ENCODE peak calls at places on chromosomes 3 and 15, in ten cellular contexts. One of them, this sample, is unnamed.

GRCh38 chr3:59444293-59444671 is 394.5 kb upstream of the CFAP20DC start:
- DNase-seq in uterus: no peak
- DNase-seq in iPS-NIHi11: no peak
- DNase-seq in IMR-90: no peak
- DNase-seq in CD4-positive, alpha-beta T cell: no peak
- DNase-seq in activated effector memory CD4-positive, alpha-beta T cell treated with anti-CD3 and anti-CD28 coated beads, Interleukin-2, amount 50 U/mL, for 16 hours: no peak
- DNase-seq in Peyer's patch: no peak
- DNase-seq in neural crest cell: no peak
- DNase-seq in kidney epithelial cell: no peak
- DNase-seq in stimulated activated CD4-positive, alpha-beta T cell treated with anti-CD3 and anti-CD28 coated beads, Interleukin-2, amount 100 ng/mL, for 48 hours: no peak
- DNase-seq in this sample: no peak

GRCh38 chr15:101378879-101379278 is 83.8 kb upstream of the SNRPA1 start:
- DNase-seq in activated effector memory CD4-positive, alpha-beta T cell treated with anti-CD3 and anti-CD28 coated beads, Interleukin-2, amount 50 U/mL, for 16 hours: peak; percentile 47
- DNase-seq in iPS-NIHi11: no peak
- DNase-seq in CD4-positive, alpha-beta T cell: no peak
- DNase-seq in neural crest cell: no peak
- DNase-seq in stimulated activated CD4-positive, alpha-beta T cell treated with anti-CD3 and anti-CD28 coated beads, Interleukin-2, amount 100 ng/mL, for 48 hours: no peak
- DNase-seq in IMR-90: no peak
- DNase-seq in kidney epithelial cell: no peak
- DNase-seq in uterus: no peak
- DNase-seq in Peyer's patch: no peak
- DNase-seq in this sample: no peak

GRCh38 chr3:126467611-126467955 is 8.1 kb downstream of the ZXDC start:
- DNase-seq in Peyer's patch: no peak
- DNase-seq in uterus: no peak
- DNase-seq in IMR-90: no peak
- DNase-seq in iPS-NIHi11: no peak
- DNase-seq in CD4-positive, alpha-beta T cell: peak; percentile 10
- DNase-seq in kidney epithelial cell: no peak
- DNase-seq in stimulated activated CD4-positive, alpha-beta T cell treated with anti-CD3 and anti-CD28 coated beads, Interleukin-2, amount 100 ng/mL, for 48 hours: no peak
- DNase-seq in neural crest cell: no peak
- DNase-seq in activated effector memory CD4-positive, alpha-beta T cell treated with anti-CD3 and anti-CD28 coated beads, Interleukin-2, amount 50 U/mL, for 16 hours: peak; percentile 57
- DNase-seq in this sample: no peak

GRCh38 chr3:135516143-135516542 is 449.4 kb upstream of the PPP2R3A start:
- DNase-seq in CD4-positive, alpha-beta T cell: no peak
- DNase-seq in IMR-90: peak; percentile 41
- DNase-seq in kidney epithelial cell: peak; percentile 2
- DNase-seq in Peyer's patch: no peak
- DNase-seq in uterus: no peak
- DNase-seq in stimulated activated CD4-positive, alpha-beta T cell treated with anti-CD3 and anti-CD28 coated beads, Interleukin-2, amount 100 ng/mL, for 48 hours: no peak
- DNase-seq in iPS-NIHi11: peak; percentile 65
- DNase-seq in activated effector memory CD4-positive, alpha-beta T cell treated with anti-CD3 and anti-CD28 coated beads, Interleukin-2, amount 50 U/mL, for 16 hours: no peak
- DNase-seq in neural crest cell: no peak
- DNase-seq in this sample: peak; percentile 5

GRCh38 chr3:146554168-146554760 is 9.9 kb upstream of the PLSCR1 start:
- DNase-seq in IMR-90: peak; percentile 42
- DNase-seq in iPS-NIHi11: no peak
- DNase-seq in neural crest cell: no peak
- DNase-seq in Peyer's patch: no peak
- DNase-seq in activated effector memory CD4-positive, alpha-beta T cell treated with anti-CD3 and anti-CD28 coated beads, Interleukin-2, amount 50 U/mL, for 16 hours: no peak
- DNase-seq in kidney epithelial cell: no peak
- DNase-seq in uterus: no peak
- DNase-seq in stimulated activated CD4-positive, alpha-beta T cell treated with anti-CD3 and anti-CD28 coated beads, Interleukin-2, amount 100 ng/mL, for 48 hours: no peak
- DNase-seq in CD4-positive, alpha-beta T cell: no peak
- DNase-seq in this sample: no peak

GRCh38 chr3:172397716-172398405 is 50.4 kb downstream of the GHSR start:
- DNase-seq in kidney epithelial cell: no peak
- DNase-seq in uterus: no peak
- DNase-seq in IMR-90: peak; percentile 88
- DNase-seq in iPS-NIHi11: no peak
- DNase-seq in Peyer's patch: no peak
- DNase-seq in CD4-positive, alpha-beta T cell: no peak
- DNase-seq in stimulated activated CD4-positive, alpha-beta T cell treated with anti-CD3 and anti-CD28 coated beads, Interleukin-2, amount 100 ng/mL, for 48 hours: no peak
- DNase-seq in activated effector memory CD4-positive, alpha-beta T cell treated with anti-CD3 and anti-CD28 coated beads, Interleukin-2, amount 50 U/mL, for 16 hours: no peak
- DNase-seq in neural crest cell: no peak
- DNase-seq in this sample: peak; percentile 29

GRCh38 chr15:89457086-89457485 is 39.3 kb downstream of the RHCG start:
- DNase-seq in kidney epithelial cell: no peak
- DNase-seq in iPS-NIHi11: peak; percentile 75
- DNase-seq in activated effector memory CD4-positive, alpha-beta T cell treated with anti-CD3 and anti-CD28 coated beads, Interleukin-2, amount 50 U/mL, for 16 hours: no peak
- DNase-seq in stimulated activated CD4-positive, alpha-beta T cell treated with anti-CD3 and anti-CD28 coated beads, Interleukin-2, amount 100 ng/mL, for 48 hours: no peak
- DNase-seq in CD4-positive, alpha-beta T cell: no peak
- DNase-seq in neural crest cell: no peak
- DNase-seq in Peyer's patch: no peak
- DNase-seq in IMR-90: peak; percentile 28
- DNase-seq in uterus: no peak
- DNase-seq in this sample: peak; percentile 21

GRCh38 chr3:44098666-44099065 is 143.0 kb upstream of the TOPAZ1 start:
- DNase-seq in stimulated activated CD4-positive, alpha-beta T cell treated with anti-CD3 and anti-CD28 coated beads, Interleukin-2, amount 100 ng/mL, for 48 hours: no peak
- DNase-seq in uterus: no peak
- DNase-seq in CD4-positive, alpha-beta T cell: no peak
- DNase-seq in neural crest cell: no peak
- DNase-seq in activated effector memory CD4-positive, alpha-beta T cell treated with anti-CD3 and anti-CD28 coated beads, Interleukin-2, amount 50 U/mL, for 16 hours: no peak
- DNase-seq in kidney epithelial cell: no peak
- DNase-seq in IMR-90: no peak
- DNase-seq in Peyer's patch: no peak
- DNase-seq in iPS-NIHi11: no peak
- DNase-seq in this sample: no peak

GRCh38 chr3:63625161-63625560 is 27.3 kb upstream of the SNTN start:
- DNase-seq in iPS-NIHi11: no peak
- DNase-seq in activated effector memory CD4-positive, alpha-beta T cell treated with anti-CD3 and anti-CD28 coated beads, Interleukin-2, amount 50 U/mL, for 16 hours: no peak
- DNase-seq in Peyer's patch: no peak
- DNase-seq in IMR-90: peak; percentile 89
- DNase-seq in uterus: no peak
- DNase-seq in kidney epithelial cell: peak; percentile 12
- DNase-seq in neural crest cell: no peak
- DNase-seq in CD4-positive, alpha-beta T cell: no peak
- DNase-seq in stimulated activated CD4-positive, alpha-beta T cell treated with anti-CD3 and anti-CD28 coated beads, Interleukin-2, amount 100 ng/mL, for 48 hours: no peak
- DNase-seq in this sample: peak; percentile 94

GRCh38 chr15:52139599-52140462 is 27.3 kb upstream of the BCL2L10 start:
- DNase-seq in neural crest cell: peak; percentile 73
- DNase-seq in activated effector memory CD4-positive, alpha-beta T cell treated with anti-CD3 and anti-CD28 coated beads, Interleukin-2, amount 50 U/mL, for 16 hours: peak; percentile 88
- DNase-seq in kidney epithelial cell: no peak
- DNase-seq in uterus: peak; percentile 72
- DNase-seq in IMR-90: peak; percentile 62
- DNase-seq in stimulated activated CD4-positive, alpha-beta T cell treated with anti-CD3 and anti-CD28 coated beads, Interleukin-2, amount 100 ng/mL, for 48 hours: peak; percentile 77
- DNase-seq in CD4-positive, alpha-beta T cell: peak; percentile 66
- DNase-seq in Peyer's patch: peak; percentile 76
- DNase-seq in iPS-NIHi11: peak; percentile 88
- DNase-seq in this sample: peak; percentile 70

GRCh38 chr3:150216041-150216811 is 191.9 kb upstream of the TSC22D2 start:
- DNase-seq in iPS-NIHi11: peak; percentile 33
- DNase-seq in kidney epithelial cell: no peak
- DNase-seq in neural crest cell: peak; percentile 21
- DNase-seq in stimulated activated CD4-positive, alpha-beta T cell treated with anti-CD3 and anti-CD28 coated beads, Interleukin-2, amount 100 ng/mL, for 48 hours: no peak
- DNase-seq in activated effector memory CD4-positive, alpha-beta T cell treated with anti-CD3 and anti-CD28 coated beads, Interleukin-2, amount 50 U/mL, for 16 hours: no peak
- DNase-seq in uterus: no peak
- DNase-seq in IMR-90: peak; percentile 61
- DNase-seq in CD4-positive, alpha-beta T cell: no peak
- DNase-seq in Peyer's patch: no peak
- DNase-seq in this sample: peak; percentile 28

GRCh38 chr15:99403597-99403996 is 152.3 kb downstream of the LRRC28 start:
- DNase-seq in uterus: no peak
- DNase-seq in iPS-NIHi11: no peak
- DNase-seq in stimulated activated CD4-positive, alpha-beta T cell treated with anti-CD3 and anti-CD28 coated beads, Interleukin-2, amount 100 ng/mL, for 48 hours: no peak
- DNase-seq in CD4-positive, alpha-beta T cell: no peak
- DNase-seq in Peyer's patch: no peak
- DNase-seq in activated effector memory CD4-positive, alpha-beta T cell treated with anti-CD3 and anti-CD28 coated beads, Interleukin-2, amount 50 U/mL, for 16 hours: no peak
- DNase-seq in neural crest cell: no peak
- DNase-seq in kidney epithelial cell: no peak
- DNase-seq in IMR-90: peak; percentile 22
- DNase-seq in this sample: no peak

GRCh38 chr3:183551930-183552329 is 3.6 kb downstream of the KLHL6 start:
- DNase-seq in IMR-90: no peak
- DNase-seq in neural crest cell: no peak
- DNase-seq in CD4-positive, alpha-beta T cell: no peak
- DNase-seq in stimulated activated CD4-positive, alpha-beta T cell treated with anti-CD3 and anti-CD28 coated beads, Interleukin-2, amount 100 ng/mL, for 48 hours: no peak
- DNase-seq in uterus: no peak
- DNase-seq in activated effector memory CD4-positive, alpha-beta T cell treated with anti-CD3 and anti-CD28 coated beads, Interleukin-2, amount 50 U/mL, for 16 hours: peak; percentile 77
- DNase-seq in Peyer's patch: peak; percentile 39
- DNase-seq in kidney epithelial cell: no peak
- DNase-seq in iPS-NIHi11: no peak
- DNase-seq in this sample: no peak

GRCh38 chr3:70658779-70659310 is 346.4 kb upstream of the MDFIC2 start:
- DNase-seq in stimulated activated CD4-positive, alpha-beta T cell treated with anti-CD3 and anti-CD28 coated beads, Interleukin-2, amount 100 ng/mL, for 48 hours: no peak
- DNase-seq in iPS-NIHi11: no peak
- DNase-seq in IMR-90: no peak
- DNase-seq in CD4-positive, alpha-beta T cell: no peak
- DNase-seq in uterus: no peak
- DNase-seq in activated effector memory CD4-positive, alpha-beta T cell treated with anti-CD3 and anti-CD28 coated beads, Interleukin-2, amount 50 U/mL, for 16 hours: no peak
- DNase-seq in neural crest cell: no peak
- DNase-seq in Peyer's patch: no peak
- DNase-seq in kidney epithelial cell: no peak
- DNase-seq in this sample: no peak

GRCh38 chr3:9887478-9887877 is 2.9 kb upstream of the JAGN1 start:
- DNase-seq in kidney epithelial cell: no peak
- DNase-seq in CD4-positive, alpha-beta T cell: no peak
- DNase-seq in activated effector memory CD4-positive, alpha-beta T cell treated with anti-CD3 and anti-CD28 coated beads, Interleukin-2, amount 50 U/mL, for 16 hours: no peak
- DNase-seq in uterus: no peak
- DNase-seq in IMR-90: no peak
- DNase-seq in Peyer's patch: no peak
- DNase-seq in stimulated activated CD4-positive, alpha-beta T cell treated with anti-CD3 and anti-CD28 coated beads, Interleukin-2, amount 100 ng/mL, for 48 hours: no peak
- DNase-seq in neural crest cell: no peak
- DNase-seq in iPS-NIHi11: no peak
- DNase-seq in this sample: no peak

GRCh38 chr3:123365450-123366143 is 83.3 kb downstream of the ADCY5 start:
- DNase-seq in uterus: no peak
- DNase-seq in stimulated activated CD4-positive, alpha-beta T cell treated with anti-CD3 and anti-CD28 coated beads, Interleukin-2, amount 100 ng/mL, for 48 hours: no peak
- DNase-seq in CD4-positive, alpha-beta T cell: no peak
- DNase-seq in kidney epithelial cell: no peak
- DNase-seq in neural crest cell: peak; percentile 18
- DNase-seq in IMR-90: peak; percentile 21
- DNase-seq in Peyer's patch: no peak
- DNase-seq in iPS-NIHi11: peak; percentile 80
- DNase-seq in activated effector memory CD4-positive, alpha-beta T cell treated with anti-CD3 and anti-CD28 coated beads, Interleukin-2, amount 50 U/mL, for 16 hours: no peak
- DNase-seq in this sample: no peak

GRCh38 chr3:179133575-179133974 is 14.6 kb upstream of the PIK3CA start:
- DNase-seq in stimulated activated CD4-positive, alpha-beta T cell treated with anti-CD3 and anti-CD28 coated beads, Interleukin-2, amount 100 ng/mL, for 48 hours: no peak
- DNase-seq in kidney epithelial cell: no peak
- DNase-seq in Peyer's patch: no peak
- DNase-seq in activated effector memory CD4-positive, alpha-beta T cell treated with anti-CD3 and anti-CD28 coated beads, Interleukin-2, amount 50 U/mL, for 16 hours: no peak
- DNase-seq in neural crest cell: no peak
- DNase-seq in CD4-positive, alpha-beta T cell: no peak
- DNase-seq in IMR-90: no peak
- DNase-seq in uterus: no peak
- DNase-seq in iPS-NIHi11: no peak
- DNase-seq in this sample: no peak

GRCh38 chr3:19457449-19457848 is 309.1 kb downstream of the KCNH8 start:
- DNase-seq in iPS-NIHi11: no peak
- DNase-seq in activated effector memory CD4-positive, alpha-beta T cell treated with anti-CD3 and anti-CD28 coated beads, Interleukin-2, amount 50 U/mL, for 16 hours: no peak
- DNase-seq in neural crest cell: no peak
- DNase-seq in kidney epithelial cell: no peak
- DNase-seq in Peyer's patch: no peak
- DNase-seq in CD4-positive, alpha-beta T cell: no peak
- DNase-seq in stimulated activated CD4-positive, alpha-beta T cell treated with anti-CD3 and anti-CD28 coated beads, Interleukin-2, amount 100 ng/mL, for 48 hours: no peak
- DNase-seq in uterus: no peak
- DNase-seq in IMR-90: no peak
- DNase-seq in this sample: no peak

GRCh38 chr3:46882377-46883015 is 5.0 kb downstream of the PTH1R start:
- DNase-seq in activated effector memory CD4-positive, alpha-beta T cell treated with anti-CD3 and anti-CD28 coated beads, Interleukin-2, amount 50 U/mL, for 16 hours: no peak
- DNase-seq in iPS-NIHi11: peak; percentile 65
- DNase-seq in kidney epithelial cell: no peak
- DNase-seq in Peyer's patch: no peak
- DNase-seq in neural crest cell: peak; percentile 34
- DNase-seq in uterus: peak; percentile 55
- DNase-seq in IMR-90: no peak
- DNase-seq in stimulated activated CD4-positive, alpha-beta T cell treated with anti-CD3 and anti-CD28 coated beads, Interleukin-2, amount 100 ng/mL, for 48 hours: no peak
- DNase-seq in CD4-positive, alpha-beta T cell: no peak
- DNase-seq in this sample: no peak

GRCh38 chr3:25663324-25664065 is 1.2 kb downstream of the TOP2B start:
- DNase-seq in iPS-NIHi11: peak; percentile 14
- DNase-seq in kidney epithelial cell: no peak
- DNase-seq in neural crest cell: no peak
- DNase-seq in stimulated activated CD4-positive, alpha-beta T cell treated with anti-CD3 and anti-CD28 coated beads, Interleukin-2, amount 100 ng/mL, for 48 hours: peak; percentile 4
- DNase-seq in Peyer's patch: peak; percentile 24
- DNase-seq in uterus: no peak
- DNase-seq in activated effector memory CD4-positive, alpha-beta T cell treated with anti-CD3 and anti-CD28 coated beads, Interleukin-2, amount 50 U/mL, for 16 hours: peak; percentile 70
- DNase-seq in IMR-90: peak; percentile 24
- DNase-seq in CD4-positive, alpha-beta T cell: no peak
- DNase-seq in this sample: no peak

GRCh38 chr15:50260969-50261496 is 4.5 kb downstream of the HDC start:
- DNase-seq in iPS-NIHi11: no peak
- DNase-seq in activated effector memory CD4-positive, alpha-beta T cell treated with anti-CD3 and anti-CD28 coated beads, Interleukin-2, amount 50 U/mL, for 16 hours: no peak
- DNase-seq in neural crest cell: no peak
- DNase-seq in uterus: no peak
- DNase-seq in stimulated activated CD4-positive, alpha-beta T cell treated with anti-CD3 and anti-CD28 coated beads, Interleukin-2, amount 100 ng/mL, for 48 hours: no peak
- DNase-seq in Peyer's patch: no peak
- DNase-seq in IMR-90: no peak
- DNase-seq in kidney epithelial cell: no peak
- DNase-seq in CD4-positive, alpha-beta T cell: no peak
- DNase-seq in this sample: no peak

GRCh38 chr15:31069360-31070000 is 32.0 kb downstream of the TRPM1 start:
- DNase-seq in CD4-positive, alpha-beta T cell: no peak
- DNase-seq in IMR-90: peak; percentile 70
- DNase-seq in activated effector memory CD4-positive, alpha-beta T cell treated with anti-CD3 and anti-CD28 coated beads, Interleukin-2, amount 50 U/mL, for 16 hours: no peak
- DNase-seq in iPS-NIHi11: no peak
- DNase-seq in uterus: no peak
- DNase-seq in kidney epithelial cell: no peak
- DNase-seq in stimulated activated CD4-positive, alpha-beta T cell treated with anti-CD3 and anti-CD28 coated beads, Interleukin-2, amount 100 ng/mL, for 48 hours: no peak
- DNase-seq in neural crest cell: no peak
- DNase-seq in Peyer's patch: no peak
- DNase-seq in this sample: no peak

GRCh38 chr3:72262707-72263106 is 477.8 kb upstream of the PROK2 start:
- DNase-seq in iPS-NIHi11: no peak
- DNase-seq in CD4-positive, alpha-beta T cell: no peak
- DNase-seq in activated effector memory CD4-positive, alpha-beta T cell treated with anti-CD3 and anti-CD28 coated beads, Interleukin-2, amount 50 U/mL, for 16 hours: no peak
- DNase-seq in uterus: no peak
- DNase-seq in kidney epithelial cell: no peak
- DNase-seq in neural crest cell: no peak
- DNase-seq in Peyer's patch: no peak
- DNase-seq in stimulated activated CD4-positive, alpha-beta T cell treated with anti-CD3 and anti-CD28 coated beads, Interleukin-2, amount 100 ng/mL, for 48 hours: no peak
- DNase-seq in IMR-90: no peak
- DNase-seq in this sample: no peak

GRCh38 chr15:79965836-79966630 is 5.0 kb downstream of the BCL2A1 start:
- DNase-seq in uterus: no peak
- DNase-seq in neural crest cell: no peak
- DNase-seq in CD4-positive, alpha-beta T cell: no peak
- DNase-seq in IMR-90: peak; percentile 59
- DNase-seq in kidney epithelial cell: no peak
- DNase-seq in iPS-NIHi11: no peak
- DNase-seq in activated effector memory CD4-positive, alpha-beta T cell treated with anti-CD3 and anti-CD28 coated beads, Interleukin-2, amount 50 U/mL, for 16 hours: no peak
- DNase-seq in Peyer's patch: no peak
- DNase-seq in stimulated activated CD4-positive, alpha-beta T cell treated with anti-CD3 and anti-CD28 coated beads, Interleukin-2, amount 100 ng/mL, for 48 hours: no peak
- DNase-seq in this sample: no peak

This sample was measured in brain microvascular endothelial cell.